ENCODE peak calls at places on chromosomes 16 and 17, in seven cellular contexts. J is PC-3, D is lung, P is PC-9, G is upper lobe of right lung, Z is GM23338, O is caudate nucleus. C is an unnamed sample.
A peak's percentile ranks its signal among the peaks of the same experiment; 100 is the strongest.

GRCh38 chr17:20071824-20072691 is 62.9 kb downstream of the SPECC1 start:
- DNase-seq in D (no peak), Z (no peak), J (peak; percentile 14), O (no peak), P (no peak), G (no peak), C (no peak)

GRCh38 chr17:17849147-17849820 is 12.5 kb upstream of the SREBF1 start:
- DNase-seq in D (peak; percentile 84), P (no peak), G (peak; percentile 92), Z (no peak), O (no peak), J (no peak), C (peak; percentile 62)

GRCh38 chr17:7854078-7854777 is 638 bp upstream of the TMEM88 start:
- DNase-seq in P (no peak), O (no peak), Z (no peak), J (no peak), G (peak; percentile 61), D (peak; percentile 28), C (no peak)

GRCh38 chr17:70166571-70166970 is 2.8 kb upstream of the KCNJ2 start:
- DNase-seq in O (no peak), G (no peak), D (no peak), Z (no peak), P (no peak), J (no peak), C (no peak)

GRCh38 chr17:42409467-42410351 is 13.3 kb downstream of the CAVIN1 start:
- DNase-seq in O (no peak), J (no peak), Z (no peak), P (peak; percentile 93), G (peak; percentile 72), D (peak; percentile 79), C (peak; percentile 40)

GRCh38 chr17:35871415-35871814 is 2.7 kb upstream of the HEATR9 start:
- DNase-seq in Z (peak; percentile 70), P (no peak), J (no peak), O (no peak), G (no peak), D (no peak), C (no peak)

GRCh38 chr16:80317132-80318098 is 223.4 kb upstream of the DYNLRB2 start:
- DNase-seq in Z (peak; percentile 66), D (no peak), O (no peak), J (peak; percentile 4), P (no peak), G (no peak), C (no peak)

GRCh38 chr17:51034800-51035199 is 85.9 kb downstream of the SPAG9 start:
- DNase-seq in P (no peak), J (no peak), O (no peak), G (no peak), Z (no peak), D (no peak), C (no peak)

GRCh38 chr17:50922739-50923405 is 56.7 kb upstream of the TOB1 start:
- DNase-seq in J (no peak), D (no peak), G (no peak), Z (no peak), P (no peak), O (no peak), C (no peak)

GRCh38 chr17:75844530-75845057 is 390 bp upstream of the UNC13D start:
- DNase-seq in Z (no peak), J (peak; percentile 99), D (peak; percentile 87), G (peak; percentile 89), O (no peak), P (peak; percentile 92), C (peak; percentile 88)

GRCh38 chr17:49995055-49995738 is at the start of gene DLX3:
- DNase-seq in G (peak; percentile 89), O (no peak), Z (peak; percentile 93), J (peak; percentile 91), P (peak; percentile 87), D (peak; percentile 73), C (peak; percentile 81)

GRCh38 chr17:77721823-77722160 is 236.7 kb upstream of the TNRC6C start:
- DNase-seq in D (no peak), J (no peak), Z (no peak), P (no peak), O (no peak), G (no peak), C (no peak)

GRCh38 chr17:58319181-58320162 is 9.1 kb downstream of the TSPOAP1 start:
- DNase-seq in D (no peak), O (no peak), G (peak; percentile 57), P (no peak), Z (no peak), J (no peak), C (no peak)

GRCh38 chr16:31860508-31860907 is 13.1 kb upstream of the ZNF267 start:
- DNase-seq in G (no peak), Z (no peak), J (no peak), O (no peak), P (no peak), D (no peak), C (no peak)

GRCh38 chr16:30142672-30143346 is 19.8 kb upstream of the MAPK3 start:
- DNase-seq in Z (peak; percentile 50), P (peak; percentile 58), J (peak; percentile 20), O (no peak), G (no peak), D (no peak), C (no peak)

GRCh38 chr17:35189291-35189690 is 4.9 kb downstream of the SLC35G3 start:
- DNase-seq in O (no peak), D (no peak), G (no peak), Z (no peak), J (peak; percentile 34), P (no peak), C (no peak)

GRCh38 chr16:61654962-61655361 is 381.3 kb downstream of the CDH8 start:
- DNase-seq in O (no peak), P (no peak), J (no peak), G (no peak), D (no peak), Z (peak; percentile 14), C (no peak)

GRCh38 chr17:78341559-78342437 is 18.1 kb downstream of the SOCS3 start:
- DNase-seq in P (peak; percentile 60), J (peak; percentile 82), G (peak; percentile 89), D (no peak), O (peak; percentile 40), Z (peak; percentile 88), C (peak; percentile 79)

GRCh38 chr17:19021622-19022083 is 17.1 kb upstream of the FAM83G start:
- DNase-seq in O (no peak), P (no peak), G (no peak), Z (peak; percentile 59), D (no peak), J (no peak), C (no peak)

DNA sequence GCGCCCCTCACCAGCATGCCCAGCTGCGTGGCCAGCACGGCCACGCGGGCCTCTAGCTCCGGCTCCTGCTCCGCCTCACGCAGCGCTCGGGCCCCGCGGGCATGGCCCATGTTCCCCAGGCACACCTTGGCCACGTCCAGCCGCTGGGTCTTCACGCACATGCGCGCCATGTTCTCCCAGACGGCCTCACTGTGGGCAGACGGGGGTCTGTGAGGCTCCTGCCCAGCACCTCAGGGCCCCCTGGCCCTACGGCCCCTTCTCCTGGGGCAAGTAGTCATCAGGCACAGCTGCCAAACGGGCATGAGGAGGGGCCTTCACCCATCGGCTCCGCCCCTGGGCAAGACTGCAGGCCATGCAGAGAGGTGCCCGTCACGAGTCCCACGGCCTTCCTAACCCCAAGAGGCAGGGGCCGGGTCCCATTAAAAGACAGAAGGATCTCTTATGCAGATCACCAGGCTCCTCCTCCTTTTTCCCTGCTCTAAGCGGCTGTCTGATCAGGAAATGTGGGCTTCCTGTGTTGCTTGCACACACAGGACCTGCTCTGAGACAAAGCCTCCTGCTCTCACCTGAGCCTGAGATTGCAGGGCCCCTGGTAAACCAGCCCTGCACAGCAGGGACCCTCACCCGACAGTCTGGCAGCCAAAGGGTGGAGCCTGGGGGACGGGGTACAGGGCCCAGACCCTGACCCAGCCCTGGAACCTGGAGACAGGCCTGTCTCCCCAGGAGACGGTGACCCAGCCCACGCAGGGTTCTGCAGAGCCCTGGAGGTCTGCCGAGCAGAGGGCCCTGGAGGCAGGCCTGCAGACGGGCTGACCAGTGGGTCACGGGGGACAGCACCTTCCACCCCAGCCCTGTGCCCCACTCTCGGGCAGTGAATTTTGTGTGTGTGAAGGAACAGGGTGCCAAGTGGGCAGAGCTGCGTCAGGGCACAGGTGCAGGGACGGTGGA is 6.6 kb upstream of the TMEM204 start:
- DNase-seq in J (no peak), G (no peak), Z (no peak), D (no peak), P (peak; percentile 24), O (no peak), C (no peak)
- H3K27ac ChIP-seq in J (no peak overlapping the region), G (peak overlapping the region; percentile 17), Z (no peak overlapping the region), D (no peak overlapping the region), P (no peak overlapping the region), O (no peak overlapping the region), C (no peak overlapping the region)

GRCh38 chr17:4554441-4554996 is 665 bp downstream of the MYBBP1A start:
- DNase-seq in D (no peak), J (no peak), Z (no peak), G (peak; percentile 62), O (no peak), P (no peak), C (no peak)
- H3K27ac ChIP-seq in D (no peak overlapping the region), J (peak overlapping the region; percentile 51), Z (no peak overlapping the region), G (peak overlapping the region; percentile 87), O (no peak overlapping the region), P (no peak overlapping the region), C (peak overlapping the region; percentile 88)

GRCh38 chr16:68235105-68235881 is 634 bp downstream of the ESRP2 start:
- DNase-seq in Z (peak; percentile 75), P (peak; percentile 61), G (peak; percentile 80), O (no peak), J (peak; percentile 22), D (no peak), C (peak; percentile 69)

GRCh38 chr16:68234188-68235104 is 1.5 kb downstream of the ESRP2 start:
- DNase-seq in D (peak; percentile 97), Z (peak; percentile 71), J (peak; percentile 90), O (no peak), P (peak; percentile 96), G (peak; percentile 95), C (peak; percentile 99)

GRCh38 chr16:68233085-68233834 is 2.7 kb downstream of the ESRP2 start:
- DNase-seq in O (no peak), G (no peak), Z (no peak), D (no peak), P (no peak), J (no peak), C (no peak)

GRCh38 chr16:68232335-68232734 is 3.6 kb downstream of the ESRP2 start:
- DNase-seq in G (peak; percentile 63), D (no peak), J (no peak), Z (no peak), O (no peak), P (no peak), C (no peak)

GRCh38 chr16:68233835-68234187 is 2.1 kb downstream of the ESRP2 start:
- DNase-seq in J (no peak), D (no peak), O (no peak), Z (no peak), G (no peak), P (no peak), C (no peak)
- H3K27ac ChIP-seq in J (peak overlapping the region; percentile 15), D (no peak overlapping the region), O (no peak overlapping the region), Z (peak overlapping the region; percentile 26), G (no peak overlapping the region), P (no peak overlapping the region), C (peak overlapping the region; percentile 96)

DNA sequence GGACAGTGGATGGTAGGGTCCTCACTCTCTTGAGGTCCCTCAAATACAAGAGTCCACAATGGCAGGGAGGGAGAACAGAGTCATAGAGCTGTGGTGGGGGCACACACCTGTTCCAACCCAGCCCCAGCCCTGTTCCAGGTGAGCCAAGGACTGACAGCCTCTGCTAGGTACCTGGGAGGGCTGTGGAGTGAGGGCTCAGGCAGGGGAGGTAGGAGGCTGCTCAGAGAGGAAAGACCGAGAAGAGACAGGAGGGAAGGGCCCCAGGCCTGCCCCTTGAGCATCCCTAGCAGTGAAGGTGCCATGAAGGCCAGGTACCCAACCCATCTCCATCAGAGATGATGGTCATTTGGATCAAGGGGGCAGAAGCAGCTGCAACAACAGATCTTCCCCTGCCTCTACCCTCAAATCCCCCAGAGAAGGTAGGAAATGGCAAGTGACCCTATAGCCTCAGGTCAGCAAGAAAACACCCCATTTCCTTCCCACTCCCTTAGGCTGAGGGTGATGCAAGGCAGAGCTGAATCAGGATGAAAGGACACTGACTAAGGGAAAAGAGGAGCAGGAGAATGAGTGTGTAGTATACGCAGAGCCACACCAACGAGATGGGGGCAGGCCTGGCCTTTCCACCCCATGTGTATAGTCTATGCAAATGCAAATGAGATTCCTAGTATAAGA is 28.6 kb downstream of the CD300LG start:
- DNase-seq in D (no peak), G (no peak), O (no peak), J (no peak), Z (no peak), P (no peak), C (no peak)
- H3K27ac ChIP-seq in D (no peak overlapping the region), G (no peak overlapping the region), O (no peak overlapping the region), J (no peak overlapping the region), Z (no peak overlapping the region), P (no peak overlapping the region), C (no peak overlapping the region)

C was measured in stomach.